ENCODE peak calls at places on chromosomes 16 and 17, in eight cellular contexts. One of them, this sample, is unnamed.
A peak's percentile ranks its signal among the peaks of the same experiment; 100 is the strongest.

GRCh38 chr16:47342055-47342454 is 118.8 kb downstream of the ITFG1 start:
- DNase-seq in astrocyte of the spinal cord: no peak
- DNase-seq in mucosa of descending colon: no peak
- DNase-seq in cardiac fibroblast: peak; percentile 41
- DNase-seq in fibroblast of pulmonary artery: no peak
- DNase-seq in HCT116: no peak
- DNase-seq in neural progenitor cell: no peak
- DNase-seq in transverse colon: no peak
- DNase-seq in this sample: no peak

GRCh38 chr17:56896217-56896967 is 17.5 kb downstream of the TRIM25 start:
- DNase-seq in astrocyte of the spinal cord: no peak
- DNase-seq in mucosa of descending colon: no peak
- DNase-seq in cardiac fibroblast: no peak
- DNase-seq in fibroblast of pulmonary artery: no peak
- DNase-seq in HCT116: no peak
- DNase-seq in neural progenitor cell: no peak
- DNase-seq in transverse colon: no peak
- DNase-seq in this sample: no peak

GRCh38 chr17:82217120-82217529 is 4.5 kb upstream of the CCDC57 start:
- DNase-seq in astrocyte of the spinal cord: peak; percentile 32
- DNase-seq in mucosa of descending colon: peak; percentile 81
- DNase-seq in cardiac fibroblast: peak; percentile 56
- DNase-seq in fibroblast of pulmonary artery: no peak
- DNase-seq in HCT116: no peak
- DNase-seq in neural progenitor cell: no peak
- DNase-seq in transverse colon: peak; percentile 47
- DNase-seq in this sample: no peak

GRCh38 chr16:69611103-69611640 is 45.4 kb downstream of the NFAT5 start:
- DNase-seq in astrocyte of the spinal cord: no peak
- DNase-seq in mucosa of descending colon: no peak
- DNase-seq in cardiac fibroblast: no peak
- DNase-seq in fibroblast of pulmonary artery: no peak
- DNase-seq in HCT116: no peak
- DNase-seq in neural progenitor cell: no peak
- DNase-seq in transverse colon: no peak
- DNase-seq in this sample: no peak

GRCh38 chr16:19130852-19131808 is 17.4 kb downstream of the ITPRIPL2 start:
- DNase-seq in astrocyte of the spinal cord: peak; percentile 77
- DNase-seq in mucosa of descending colon: no peak
- DNase-seq in cardiac fibroblast: peak; percentile 82
- DNase-seq in fibroblast of pulmonary artery: peak; percentile 78
- DNase-seq in HCT116: no peak
- DNase-seq in neural progenitor cell: no peak
- DNase-seq in transverse colon: no peak
- DNase-seq in this sample: peak; percentile 58

GRCh38 chr17:79849953-79850352 is 10.7 kb upstream of the CBX4 start:
- DNase-seq in astrocyte of the spinal cord: no peak
- DNase-seq in mucosa of descending colon: no peak
- DNase-seq in cardiac fibroblast: no peak
- DNase-seq in fibroblast of pulmonary artery: no peak
- DNase-seq in HCT116: no peak
- DNase-seq in neural progenitor cell: peak; percentile 84
- DNase-seq in transverse colon: no peak
- DNase-seq in this sample: no peak

GRCh38 chr16:46844771-46845170 is 13.8 kb upstream of the C16orf87 start:
- DNase-seq in astrocyte of the spinal cord: no peak
- DNase-seq in mucosa of descending colon: no peak
- DNase-seq in cardiac fibroblast: peak; percentile 39
- DNase-seq in fibroblast of pulmonary artery: no peak
- DNase-seq in HCT116: no peak
- DNase-seq in neural progenitor cell: no peak
- DNase-seq in transverse colon: no peak
- DNase-seq in this sample: no peak

GRCh38 chr17:57600092-57600491 is 145.0 kb downstream of the CCDC182 start:
- DNase-seq in astrocyte of the spinal cord: no peak
- DNase-seq in mucosa of descending colon: no peak
- DNase-seq in cardiac fibroblast: no peak
- DNase-seq in fibroblast of pulmonary artery: no peak
- DNase-seq in HCT116: no peak
- DNase-seq in neural progenitor cell: no peak
- DNase-seq in transverse colon: no peak
- DNase-seq in this sample: no peak

GRCh38 chr17:41588126-41588810 is 1.6 kb upstream of the KRT14 start:
- DNase-seq in astrocyte of the spinal cord: no peak
- DNase-seq in mucosa of descending colon: no peak
- DNase-seq in cardiac fibroblast: no peak
- DNase-seq in fibroblast of pulmonary artery: no peak
- DNase-seq in HCT116: no peak
- DNase-seq in neural progenitor cell: no peak
- DNase-seq in transverse colon: no peak
- DNase-seq in this sample: peak; percentile 92

GRCh38 chr16:3863587-3863986 is 16.9 kb downstream of the CREBBP start:
- DNase-seq in astrocyte of the spinal cord: no peak
- DNase-seq in mucosa of descending colon: no peak
- DNase-seq in cardiac fibroblast: no peak
- DNase-seq in fibroblast of pulmonary artery: no peak
- DNase-seq in HCT116: no peak
- DNase-seq in neural progenitor cell: no peak
- DNase-seq in transverse colon: no peak
- DNase-seq in this sample: no peak

GRCh38 chr17:70276931-70277330 is 107.6 kb downstream of the KCNJ2 start:
- DNase-seq in astrocyte of the spinal cord: peak; percentile 46
- DNase-seq in mucosa of descending colon: no peak
- DNase-seq in cardiac fibroblast: peak; percentile 14
- DNase-seq in fibroblast of pulmonary artery: no peak
- DNase-seq in HCT116: no peak
- DNase-seq in neural progenitor cell: no peak
- DNase-seq in transverse colon: no peak
- DNase-seq in this sample: no peak

GRCh38 chr17:79960788-79961522 is 74.7 kb downstream of the TBC1D16 start:
- DNase-seq in astrocyte of the spinal cord: no peak
- DNase-seq in mucosa of descending colon: no peak
- DNase-seq in cardiac fibroblast: peak; percentile 74
- DNase-seq in fibroblast of pulmonary artery: peak; percentile 64
- DNase-seq in HCT116: no peak
- DNase-seq in neural progenitor cell: no peak
- DNase-seq in transverse colon: no peak
- DNase-seq in this sample: peak; percentile 66

GRCh38 chr17:41539071-41539492 is 11.0 kb upstream of the KRT19 start:
- DNase-seq in astrocyte of the spinal cord: no peak
- DNase-seq in mucosa of descending colon: no peak
- DNase-seq in cardiac fibroblast: no peak
- DNase-seq in fibroblast of pulmonary artery: no peak
- DNase-seq in HCT116: no peak
- DNase-seq in neural progenitor cell: no peak
- DNase-seq in transverse colon: no peak
- DNase-seq in this sample: no peak

GRCh38 chr17:55577687-55578086 is 66.4 kb upstream of the SMIM36 start:
- DNase-seq in astrocyte of the spinal cord: peak; percentile 42
- DNase-seq in mucosa of descending colon: peak; percentile 64
- DNase-seq in cardiac fibroblast: no peak
- DNase-seq in fibroblast of pulmonary artery: no peak
- DNase-seq in HCT116: no peak
- DNase-seq in neural progenitor cell: no peak
- DNase-seq in transverse colon: no peak
- DNase-seq in this sample: no peak

GRCh38 chr17:55576237-55576998 is 65.2 kb upstream of the SMIM36 start:
- DNase-seq in astrocyte of the spinal cord: peak; percentile 90
- DNase-seq in mucosa of descending colon: no peak
- DNase-seq in cardiac fibroblast: peak; percentile 84
- DNase-seq in fibroblast of pulmonary artery: peak; percentile 42
- DNase-seq in HCT116: peak; percentile 15
- DNase-seq in neural progenitor cell: no peak
- DNase-seq in transverse colon: no peak
- DNase-seq in this sample: peak; percentile 75

GRCh38 chr17:55580596-55581133 is 69.4 kb upstream of the SMIM36 start:
- DNase-seq in astrocyte of the spinal cord: no peak
- DNase-seq in mucosa of descending colon: no peak
- DNase-seq in cardiac fibroblast: no peak
- DNase-seq in fibroblast of pulmonary artery: no peak
- DNase-seq in HCT116: no peak
- DNase-seq in neural progenitor cell: no peak
- DNase-seq in transverse colon: no peak
- DNase-seq in this sample: no peak

GRCh38 chr17:55575058-55575606 is 63.9 kb upstream of the SMIM36 start:
- DNase-seq in astrocyte of the spinal cord: no peak
- DNase-seq in mucosa of descending colon: no peak
- DNase-seq in cardiac fibroblast: no peak
- DNase-seq in fibroblast of pulmonary artery: no peak
- DNase-seq in HCT116: no peak
- DNase-seq in neural progenitor cell: no peak
- DNase-seq in transverse colon: no peak
- DNase-seq in this sample: no peak

GRCh38 chr17:55577011-55577586 is 65.8 kb upstream of the SMIM36 start:
- DNase-seq in astrocyte of the spinal cord: peak; percentile 95
- DNase-seq in mucosa of descending colon: peak; percentile 60
- DNase-seq in cardiac fibroblast: peak; percentile 71
- DNase-seq in fibroblast of pulmonary artery: peak; percentile 54
- DNase-seq in HCT116: no peak
- DNase-seq in neural progenitor cell: no peak
- DNase-seq in transverse colon: peak; percentile 36
- DNase-seq in this sample: peak; percentile 63
- H3K4me3 ChIP-seq in astrocyte of the spinal cord: peak overlapping the region; percentile 25
- H3K4me3 ChIP-seq in mucosa of descending colon: no peak overlapping the region
- H3K4me3 ChIP-seq in cardiac fibroblast: no peak overlapping the region
- H3K4me3 ChIP-seq in fibroblast of pulmonary artery: peak overlapping the region; percentile 27
- H3K4me3 ChIP-seq in HCT116: no peak overlapping the region
- H3K4me3 ChIP-seq in neural progenitor cell: no peak overlapping the region
- H3K4me3 ChIP-seq in transverse colon: peak overlapping the region; percentile 15
- H3K4me3 ChIP-seq in this sample: no peak overlapping the region

GRCh38 chr17:21242026-21242700 is 11.0 kb downstream of the NATD1 start:
- DNase-seq in astrocyte of the spinal cord: no peak
- DNase-seq in mucosa of descending colon: no peak
- DNase-seq in cardiac fibroblast: peak; percentile 13
- DNase-seq in fibroblast of pulmonary artery: no peak
- DNase-seq in HCT116: no peak
- DNase-seq in neural progenitor cell: no peak
- DNase-seq in transverse colon: no peak
- DNase-seq in this sample: peak; percentile 26

GRCh38 chr17:21242780-21243515 is 10.3 kb downstream of the NATD1 start:
- DNase-seq in astrocyte of the spinal cord: no peak
- DNase-seq in mucosa of descending colon: no peak
- DNase-seq in cardiac fibroblast: no peak
- DNase-seq in fibroblast of pulmonary artery: no peak
- DNase-seq in HCT116: no peak
- DNase-seq in neural progenitor cell: no peak
- DNase-seq in transverse colon: no peak
- DNase-seq in this sample: no peak

GRCh38 chr17:21241564-21241963 is 11.6 kb downstream of the NATD1 start:
- DNase-seq in astrocyte of the spinal cord: no peak
- DNase-seq in mucosa of descending colon: no peak
- DNase-seq in cardiac fibroblast: no peak
- DNase-seq in fibroblast of pulmonary artery: no peak
- DNase-seq in HCT116: no peak
- DNase-seq in neural progenitor cell: no peak
- DNase-seq in transverse colon: no peak
- DNase-seq in this sample: no peak

GRCh38 chr17:21240375-21241055 is 12.7 kb downstream of the NATD1 start:
- DNase-seq in astrocyte of the spinal cord: no peak
- DNase-seq in mucosa of descending colon: no peak
- DNase-seq in cardiac fibroblast: no peak
- DNase-seq in fibroblast of pulmonary artery: no peak
- DNase-seq in HCT116: no peak
- DNase-seq in neural progenitor cell: no peak
- DNase-seq in transverse colon: no peak
- DNase-seq in this sample: no peak

GRCh38 chr17:21239680-21240374 is 13.4 kb downstream of the NATD1 start:
- DNase-seq in astrocyte of the spinal cord: peak; percentile 26
- DNase-seq in mucosa of descending colon: no peak
- DNase-seq in cardiac fibroblast: peak; percentile 39
- DNase-seq in fibroblast of pulmonary artery: peak; percentile 47
- DNase-seq in HCT116: no peak
- DNase-seq in neural progenitor cell: peak; percentile 58
- DNase-seq in transverse colon: no peak
- DNase-seq in this sample: peak; percentile 33
- TF ChIP-seq CTCF in astrocyte of the spinal cord: peak; percentile 60
- TF ChIP-seq CTCF in mucosa of descending colon: no peak
- TF ChIP-seq CTCF in cardiac fibroblast: peak; percentile 51
- TF ChIP-seq CTCF in fibroblast of pulmonary artery: peak; percentile 59
- TF ChIP-seq CTCF in HCT116: peak; percentile 62
- TF ChIP-seq CTCF in neural progenitor cell: peak; percentile 60
- TF ChIP-seq CTCF in transverse colon: peak; percentile 43
- TF ChIP-seq CTCF in this sample: peak; percentile 49

DNA sequence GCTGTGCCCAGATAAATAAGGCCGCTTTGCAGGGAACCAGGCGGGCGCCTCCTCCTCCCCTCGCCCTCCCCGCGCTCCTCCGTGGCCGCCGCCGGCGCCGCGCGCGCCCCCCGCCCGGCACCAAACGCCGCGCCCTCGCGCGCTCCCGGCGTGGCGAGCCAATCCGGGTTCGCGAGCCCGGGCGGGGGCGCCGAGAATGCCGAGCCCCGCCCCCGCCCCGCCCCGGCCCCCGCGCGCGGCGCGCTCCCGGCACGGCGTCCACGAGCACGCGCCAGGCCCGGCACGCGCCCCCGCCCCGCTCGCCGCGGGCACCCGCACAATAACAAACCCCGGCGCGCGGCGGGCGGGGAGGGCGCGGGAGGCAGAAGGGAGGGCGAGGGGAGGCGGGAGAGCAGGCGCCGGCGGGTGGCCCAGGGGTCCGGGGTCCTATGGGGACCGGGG is at the start of gene FBXL16:
- DNase-seq in astrocyte of the spinal cord: no peak
- DNase-seq in mucosa of descending colon: no peak
- DNase-seq in cardiac fibroblast: no peak
- DNase-seq in fibroblast of pulmonary artery: no peak
- DNase-seq in HCT116: no peak
- DNase-seq in neural progenitor cell: peak; percentile 58
- DNase-seq in transverse colon: no peak
- DNase-seq in this sample: peak; percentile 60
- H3K4me3 ChIP-seq in astrocyte of the spinal cord: no peak within 1 kb of the TSS
- H3K4me3 ChIP-seq in mucosa of descending colon: no peak within 1 kb of the TSS
- H3K4me3 ChIP-seq in cardiac fibroblast: no peak within 1 kb of the TSS
- H3K4me3 ChIP-seq in fibroblast of pulmonary artery: no peak within 1 kb of the TSS
- H3K4me3 ChIP-seq in HCT116: peak within 1 kb of the TSS; percentile 77
- H3K4me3 ChIP-seq in neural progenitor cell: peak within 1 kb of the TSS; percentile 31
- H3K4me3 ChIP-seq in transverse colon: no peak within 1 kb of the TSS
- H3K4me3 ChIP-seq in this sample: peak within 1 kb of the TSS; percentile 21

GRCh38 chr17:36118477-36119353 is 15.1 kb downstream of the CCL4 start:
- DNase-seq in astrocyte of the spinal cord: no peak
- DNase-seq in mucosa of descending colon: no peak
- DNase-seq in cardiac fibroblast: no peak
- DNase-seq in fibroblast of pulmonary artery: no peak
- DNase-seq in HCT116: no peak
- DNase-seq in neural progenitor cell: no peak
- DNase-seq in transverse colon: no peak
- DNase-seq in this sample: no peak
- TF ChIP-seq CTCF in astrocyte of the spinal cord: no peak
- TF ChIP-seq CTCF in mucosa of descending colon: no peak
- TF ChIP-seq CTCF in cardiac fibroblast: no peak
- TF ChIP-seq CTCF in fibroblast of pulmonary artery: no peak
- TF ChIP-seq CTCF in HCT116: peak; percentile 47
- TF ChIP-seq CTCF in neural progenitor cell: no peak
- TF ChIP-seq CTCF in transverse colon: no peak
- TF ChIP-seq CTCF in this sample: no peak